ENCODE peak calls at places on chromosomes 7 and 10, in five cellular contexts. One of them, this sample, is unnamed.

GRCh38 chr10:98242823-98243222 is 25.2 kb downstream of the LOXL4 start:
- DNase-seq in Calu3: no peak
- DNase-seq in GM13976: no peak
- DNase-seq in kidney epithelial cell: no peak
- DNase-seq in choroid plexus epithelial cell: peak
- DNase-seq in this sample: no peak

GRCh38 chr7:39682042-39682441 is 58.7 kb downstream of the RALA start:
- DNase-seq in kidney epithelial cell: no peak
- DNase-seq in Calu3: no peak
- DNase-seq in GM13976: no peak
- DNase-seq in choroid plexus epithelial cell: peak
- DNase-seq in this sample: no peak

GRCh38 chr7:116251675-116252074 is 41.3 kb downstream of the TES start:
- DNase-seq in kidney epithelial cell: no peak
- DNase-seq in choroid plexus epithelial cell: no peak
- DNase-seq in GM13976: no peak
- DNase-seq in Calu3: no peak
- DNase-seq in this sample: no peak

GRCh38 chr10:1526427-1527055 is 210.8 kb downstream of the ADARB2 start:
- DNase-seq in GM13976: no peak
- DNase-seq in choroid plexus epithelial cell: no peak
- DNase-seq in Calu3: no peak
- DNase-seq in kidney epithelial cell: no peak
- DNase-seq in this sample: no peak

GRCh38 chr7:140533394-140533872 is 54.1 kb upstream of the MKRN1 start:
- DNase-seq in Calu3: no peak
- DNase-seq in choroid plexus epithelial cell: peak
- DNase-seq in GM13976: no peak
- DNase-seq in kidney epithelial cell: no peak
- DNase-seq in this sample: no peak

GRCh38 chr7:145774777-145775176 is 341.8 kb upstream of the CNTNAP2 start:
- DNase-seq in kidney epithelial cell: no peak
- DNase-seq in choroid plexus epithelial cell: no peak
- DNase-seq in GM13976: no peak
- DNase-seq in Calu3: no peak
- DNase-seq in this sample: no peak

GRCh38 chr10:27541728-27542285 is 37.7 kb downstream of the RAB18 start:
- DNase-seq in Calu3: no peak
- DNase-seq in kidney epithelial cell: no peak
- DNase-seq in choroid plexus epithelial cell: no peak
- DNase-seq in GM13976: no peak
- DNase-seq in this sample: no peak

GRCh38 chr7:91683823-91684222 is 196.7 kb downstream of the MTERF1 start:
- DNase-seq in GM13976: no peak
- DNase-seq in choroid plexus epithelial cell: peak
- DNase-seq in Calu3: no peak
- DNase-seq in kidney epithelial cell: no peak
- DNase-seq in this sample: no peak

GRCh38 chr7:136039577-136040345 is 62.6 kb upstream of the MTPN start:
- DNase-seq in kidney epithelial cell: no peak
- DNase-seq in Calu3: no peak
- DNase-seq in GM13976: no peak
- DNase-seq in choroid plexus epithelial cell: no peak
- DNase-seq in this sample: no peak

GRCh38 chr10:72736176-72736795 is 44.3 kb downstream of the MCU start:
- DNase-seq in GM13976: no peak
- DNase-seq in kidney epithelial cell: no peak
- DNase-seq in choroid plexus epithelial cell: peak
- DNase-seq in Calu3: peak
- DNase-seq in this sample: peak

GRCh38 chr7:40232242-40232929 is 97.6 kb downstream of the SUGCT start:
- DNase-seq in choroid plexus epithelial cell: peak
- DNase-seq in GM13976: peak
- DNase-seq in kidney epithelial cell: peak
- DNase-seq in Calu3: peak
- DNase-seq in this sample: peak

GRCh38 chr7:133294234-133294633 is 41.4 kb downstream of the EXOC4 start:
- DNase-seq in choroid plexus epithelial cell: no peak
- DNase-seq in GM13976: no peak
- DNase-seq in Calu3: no peak
- DNase-seq in kidney epithelial cell: no peak
- DNase-seq in this sample: no peak

GRCh38 chr7:73832806-73833205 is 2.0 kb downstream of the CLDN4 start:
- DNase-seq in GM13976: no peak
- DNase-seq in kidney epithelial cell: no peak
- DNase-seq in choroid plexus epithelial cell: no peak
- DNase-seq in Calu3: no peak
- DNase-seq in this sample: no peak

GRCh38 chr10:84499846-84500245 is 171.5 kb downstream of the CCSER2 start:
- DNase-seq in Calu3: no peak
- DNase-seq in GM13976: peak
- DNase-seq in kidney epithelial cell: no peak
- DNase-seq in choroid plexus epithelial cell: peak
- DNase-seq in this sample: no peak

GRCh38 chr7:18440934-18441333 is 54.6 kb upstream of the HDAC9 start:
- DNase-seq in Calu3: no peak
- DNase-seq in GM13976: no peak
- DNase-seq in kidney epithelial cell: no peak
- DNase-seq in choroid plexus epithelial cell: no peak
- DNase-seq in this sample: no peak

GRCh38 chr7:36182854-36183604 is 30.0 kb downstream of the EEPD1 start:
- DNase-seq in kidney epithelial cell: no peak
- DNase-seq in choroid plexus epithelial cell: peak
- DNase-seq in Calu3: no peak
- DNase-seq in GM13976: no peak
- DNase-seq in this sample: no peak

GRCh38 chr10:45008524-45009161 is 7.9 kb downstream of the ZNF22 start:
- DNase-seq in kidney epithelial cell: peak
- DNase-seq in GM13976: peak
- DNase-seq in choroid plexus epithelial cell: peak
- DNase-seq in Calu3: peak
- DNase-seq in this sample: peak

GRCh38 chr7:22193361-22194016 is 163.5 kb downstream of the RAPGEF5 start:
- DNase-seq in kidney epithelial cell: no peak
- DNase-seq in choroid plexus epithelial cell: peak
- DNase-seq in Calu3: no peak
- DNase-seq in GM13976: no peak
- DNase-seq in this sample: peak

GRCh38 chr10:79444243-79445119 is 943 bp downstream of the ZCCHC24 start:
- DNase-seq in kidney epithelial cell: no peak
- DNase-seq in Calu3: peak
- DNase-seq in GM13976: peak
- DNase-seq in choroid plexus epithelial cell: peak
- DNase-seq in this sample: peak

GRCh38 chr7:111436608-111437007 is 125.7 kb downstream of the IMMP2L start:
- DNase-seq in kidney epithelial cell: no peak
- DNase-seq in GM13976: no peak
- DNase-seq in Calu3: no peak
- DNase-seq in choroid plexus epithelial cell: no peak
- DNase-seq in this sample: no peak

GRCh38 chr7:30829476-30829875 is 58.3 kb downstream of the MINDY4 start:
- DNase-seq in GM13976: no peak
- DNase-seq in kidney epithelial cell: no peak
- DNase-seq in choroid plexus epithelial cell: no peak
- DNase-seq in Calu3: no peak
- DNase-seq in this sample: no peak

GRCh38 chr7:54841772-54842707 is 83.0 kb upstream of the SEC61G start:
- DNase-seq in GM13976: no peak
- DNase-seq in kidney epithelial cell: no peak
- DNase-seq in Calu3: peak
- DNase-seq in choroid plexus epithelial cell: peak
- DNase-seq in this sample: peak

GRCh38 chr7:2230226-2230625 is 2.5 kb downstream of the MAD1L1 start:
- DNase-seq in Calu3: no peak
- DNase-seq in GM13976: no peak
- DNase-seq in choroid plexus epithelial cell: no peak
- DNase-seq in kidney epithelial cell: no peak
- DNase-seq in this sample: no peak

GRCh38 chr10:93465806-93466675 is 16.1 kb downstream of the MYOF start:
- DNase-seq in kidney epithelial cell: peak
- DNase-seq in Calu3: peak
- DNase-seq in GM13976: no peak
- DNase-seq in choroid plexus epithelial cell: peak
- DNase-seq in this sample: peak

GRCh38 chr10:125283191-125283590 is 122.8 kb upstream of the CTBP2 start:
- DNase-seq in choroid plexus epithelial cell: no peak
- DNase-seq in Calu3: no peak
- DNase-seq in kidney epithelial cell: no peak
- DNase-seq in GM13976: no peak
- DNase-seq in this sample: no peak

GRCh38 chr10:15879058-15879457 is 18.8 kb upstream of the MINDY3 start:
- DNase-seq in Calu3: no peak
- DNase-seq in kidney epithelial cell: no peak
- DNase-seq in GM13976: peak
- DNase-seq in choroid plexus epithelial cell: peak
- DNase-seq in this sample: no peak

GRCh38 chr7:150914196-150914595 is 61.9 kb downstream of the AOC1 start:
- DNase-seq in Calu3: no peak
- DNase-seq in GM13976: no peak
- DNase-seq in kidney epithelial cell: no peak
- DNase-seq in choroid plexus epithelial cell: no peak
- DNase-seq in this sample: no peak

GRCh38 chr7:119026391-119026790 is 801.9 kb downstream of the ANKRD7 start:
- DNase-seq in GM13976: no peak
- DNase-seq in kidney epithelial cell: no peak
- DNase-seq in Calu3: no peak
- DNase-seq in choroid plexus epithelial cell: no peak
- DNase-seq in this sample: no peak

GRCh38 chr7:29131678-29132077 is 14.7 kb downstream of the CPVL start:
- DNase-seq in GM13976: no peak
- DNase-seq in Calu3: no peak
- DNase-seq in choroid plexus epithelial cell: no peak
- DNase-seq in kidney epithelial cell: no peak
- DNase-seq in this sample: no peak

GRCh38 chr10:121240556-121240955 is 357.7 kb downstream of the FGFR2 start:
- DNase-seq in Calu3: no peak
- DNase-seq in kidney epithelial cell: no peak
- DNase-seq in GM13976: no peak
- DNase-seq in choroid plexus epithelial cell: no peak
- DNase-seq in this sample: no peak

GRCh38 chr10:98664329-98665042 is 217.8 kb upstream of the HPS1 start:
- DNase-seq in choroid plexus epithelial cell: peak
- DNase-seq in Calu3: peak
- DNase-seq in GM13976: peak
- DNase-seq in kidney epithelial cell: no peak
- DNase-seq in this sample: no peak

GRCh38 chr10:30782543-30783461 is 153.2 kb upstream of the LYZL2 start:
- DNase-seq in choroid plexus epithelial cell: peak
- DNase-seq in GM13976: peak
- DNase-seq in kidney epithelial cell: no peak
- DNase-seq in Calu3: peak
- DNase-seq in this sample: no peak

GRCh38 chr7:5528815-5529442 is 105.3 kb upstream of the TNRC18 start:
- DNase-seq in GM13976: no peak
- DNase-seq in kidney epithelial cell: no peak
- DNase-seq in choroid plexus epithelial cell: peak
- DNase-seq in Calu3: no peak
- DNase-seq in this sample: no peak

GRCh38 chr10:35942052-35942451 is 300.0 kb upstream of the FZD8 start:
- DNase-seq in Calu3: no peak
- DNase-seq in GM13976: no peak
- DNase-seq in kidney epithelial cell: no peak
- DNase-seq in choroid plexus epithelial cell: no peak
- DNase-seq in this sample: no peak

GRCh38 chr10:49538381-49539319 is at the start of gene ERCC6:
- DNase-seq in choroid plexus epithelial cell: peak
- DNase-seq in kidney epithelial cell: peak
- DNase-seq in GM13976: peak
- DNase-seq in Calu3: peak
- DNase-seq in this sample: peak
- TF ChIP-seq CTCF in choroid plexus epithelial cell: peak
- TF ChIP-seq CTCF in kidney epithelial cell: no peak
- TF ChIP-seq CTCF in GM13976: no peak
- TF ChIP-seq CTCF in Calu3: no peak
- TF ChIP-seq CTCF in this sample: no peak

GRCh38 chr7:34596887-34597286 is 61.1 kb upstream of the NPSR1 start:
- DNase-seq in GM13976: no peak
- DNase-seq in Calu3: peak
- DNase-seq in kidney epithelial cell: no peak
- DNase-seq in choroid plexus epithelial cell: peak
- DNase-seq in this sample: no peak
- TF ChIP-seq CTCF in GM13976: peak
- TF ChIP-seq CTCF in Calu3: peak
- TF ChIP-seq CTCF in kidney epithelial cell: peak
- TF ChIP-seq CTCF in choroid plexus epithelial cell: peak
- TF ChIP-seq CTCF in this sample: no peak

GRCh38 chr7:48522692-48523091 is 351.4 kb downstream of the ABCA13 start:
- DNase-seq in kidney epithelial cell: no peak
- DNase-seq in Calu3: no peak
- DNase-seq in choroid plexus epithelial cell: no peak
- DNase-seq in GM13976: no peak
- DNase-seq in this sample: no peak

GRCh38 chr7:48528689-48529088 is 357.4 kb downstream of the ABCA13 start:
- DNase-seq in kidney epithelial cell: no peak
- DNase-seq in GM13976: no peak
- DNase-seq in Calu3: no peak
- DNase-seq in choroid plexus epithelial cell: no peak
- DNase-seq in this sample: no peak

GRCh38 chr7:48526375-48526732 is 355.1 kb downstream of the ABCA13 start:
- DNase-seq in choroid plexus epithelial cell: no peak
- DNase-seq in kidney epithelial cell: no peak
- DNase-seq in GM13976: no peak
- DNase-seq in Calu3: no peak
- DNase-seq in this sample: no peak

GRCh38 chr7:48525726-48526374 is 354.6 kb downstream of the ABCA13 start:
- DNase-seq in kidney epithelial cell: no peak
- DNase-seq in choroid plexus epithelial cell: no peak
- DNase-seq in GM13976: no peak
- DNase-seq in Calu3: no peak
- DNase-seq in this sample: no peak
- TF ChIP-seq CTCF in kidney epithelial cell: no peak
- TF ChIP-seq CTCF in choroid plexus epithelial cell: no peak
- TF ChIP-seq CTCF in GM13976: no peak
- TF ChIP-seq CTCF in Calu3: no peak
- TF ChIP-seq CTCF in this sample: no peak

GRCh38 chr10:115136616-115137015 is 43.5 kb downstream of the ATRNL1 start:
- DNase-seq in choroid plexus epithelial cell: no peak
- DNase-seq in kidney epithelial cell: no peak
- DNase-seq in GM13976: no peak
- DNase-seq in Calu3: no peak
- DNase-seq in this sample: no peak

GRCh38 chr10:115141254-115141653 is 48.1 kb downstream of the ATRNL1 start:
- DNase-seq in choroid plexus epithelial cell: peak
- DNase-seq in Calu3: no peak
- DNase-seq in GM13976: peak
- DNase-seq in kidney epithelial cell: peak
- DNase-seq in this sample: no peak
- TF ChIP-seq CTCF in choroid plexus epithelial cell: peak
- TF ChIP-seq CTCF in Calu3: no peak
- TF ChIP-seq CTCF in GM13976: peak
- TF ChIP-seq CTCF in kidney epithelial cell: peak
- TF ChIP-seq CTCF in this sample: peak

GRCh38 chr7:156820445-156821063 is 72.4 kb downstream of the LMBR1 start:
- DNase-seq in kidney epithelial cell: no peak
- DNase-seq in GM13976: no peak
- DNase-seq in choroid plexus epithelial cell: peak
- DNase-seq in Calu3: no peak
- DNase-seq in this sample: no peak
- TF ChIP-seq CTCF in kidney epithelial cell: peak
- TF ChIP-seq CTCF in GM13976: no peak
- TF ChIP-seq CTCF in choroid plexus epithelial cell: peak
- TF ChIP-seq CTCF in Calu3: no peak
- TF ChIP-seq CTCF in this sample: no peak

This sample was measured in AG09319.